ENCODE peak calls at places on chromosomes 3 and 15, in four cellular contexts. V is WTC11; T is endodermal cell; L is activated CD4-positive, CD25-positive, alpha-beta regulatory T cell treated with anti-CD3 and anti-CD28 coated beads, Interleukin-2, amount 50 U/mL, for 16 hours. A is an unnamed sample.

GRCh38 chr3:125433611-125434041 is 58.5 kb upstream of the ZNF148 start:
- DNase-seq in T (no peak), V (no peak), L (no peak), A (no peak)

GRCh38 chr3:42518800-42519567 is 16.5 kb downstream of the VIPR1 start:
- DNase-seq in V (peak; percentile 80), L (no peak), T (peak; percentile 87), A (no peak)

GRCh38 chr3:49362579-49362978 is 4.4 kb upstream of the GPX1 start:
- DNase-seq in L (no peak), T (no peak), V (no peak), A (no peak)

GRCh38 chr3:173380681-173381080 is 16.9 kb upstream of the NLGN1 start:
- DNase-seq in L (no peak), T (no peak), V (no peak), A (no peak)

GRCh38 chr3:97111237-97111636 is 296.8 kb downstream of the EPHA6 start:
- DNase-seq in V (no peak), T (no peak), L (no peak), A (no peak)

GRCh38 chr3:138921316-138922292 is 25.3 kb downstream of the FOXL2 start:
- DNase-seq in T (no peak), L (no peak), V (no peak), A (no peak)

GRCh38 chr15:27847775-27848710 is 251.1 kb downstream of the OCA2 start:
- DNase-seq in L (no peak), V (no peak), T (no peak), A (no peak)

GRCh38 chr3:35932995-35933394 is 293.7 kb downstream of the ARPP21 start:
- DNase-seq in V (no peak), T (no peak), L (no peak), A (no peak)

GRCh38 chr3:118817748-118818165 is 216.9 kb downstream of the IGSF11 start:
- DNase-seq in V (peak; percentile 54), L (no peak), T (peak; percentile 79), A (no peak)

GRCh38 chr3:142448424-142448823 is 587 bp upstream of the XRN1 start:
- DNase-seq in T (no peak), L (no peak), V (no peak), A (no peak)

GRCh38 chr15:35090104-35090807 is 5.2 kb upstream of the NANOGP8 start:
- DNase-seq in T (no peak), V (no peak), L (no peak), A (no peak)

GRCh38 chr3:13812039-13812438 is 67.8 kb downstream of the WNT7A start:
- DNase-seq in L (no peak), T (no peak), V (no peak), A (no peak)

GRCh38 chr3:160485931-160486330 is 36.3 kb upstream of the TRIM59 start:
- DNase-seq in T (no peak), V (no peak), L (no peak), A (no peak)

GRCh38 chr3:112740800-112741199 is 99.9 kb upstream of the CCDC80 start:
- DNase-seq in L (no peak), V (no peak), T (no peak), A (no peak)

GRCh38 chr3:52428151-52429005 is 16.5 kb downstream of the SEMA3G start:
- DNase-seq in V (peak; percentile 38), L (no peak), T (peak; percentile 75), A (no peak)

GRCh38 chr15:79901958-79902357 is 5.1 kb upstream of the MTHFS start:
- DNase-seq in T (no peak), V (no peak), L (no peak), A (peak; percentile 52)

GRCh38 chr3:108132727-108133373 is 42.0 kb upstream of the CD47 start:
- DNase-seq in V (no peak), L (no peak), T (no peak), A (no peak)

GRCh38 chr3:134681527-134681910 is 30.7 kb upstream of the KY start:
- DNase-seq in T (no peak), L (no peak), V (no peak), A (no peak)

GRCh38 chr15:77830041-77830440 is 197.3 kb upstream of the LINGO1 start:
- DNase-seq in L (no peak), T (peak; percentile 29), V (no peak), A (no peak)

GRCh38 chr15:42549052-42549491 is 434 bp downstream of the HAUS2 start:
- DNase-seq in L (no peak), T (no peak), V (no peak), A (no peak)

GRCh38 chr3:190865828-190866227 is 3.3 kb upstream of the GMNC start:
- DNase-seq in T (peak; percentile 57), V (no peak), L (no peak), A (no peak)

GRCh38 chr15:70411464-70411863 is 313.7 kb upstream of the TLE3 start:
- DNase-seq in V (no peak), T (no peak), L (no peak), A (no peak)

GRCh38 chr3:56923546-56924224 is 121.9 kb upstream of the ARHGEF3 start:
- DNase-seq in V (no peak), L (no peak), T (peak; percentile 52), A (no peak)

GRCh38 chr3:134437211-134437752 is 48.5 kb downstream of the ANAPC13 start:
- DNase-seq in V (no peak), L (no peak), T (no peak), A (no peak)

GRCh38 chr15:75727851-75728715 is 15.4 kb upstream of the CSPG4 start:
- DNase-seq in V (peak; percentile 76), L (peak; percentile 44), T (peak; percentile 89), A (no peak)

GRCh38 chr3:151553873-151554272 is 93.0 kb upstream of the IGSF10 start:
- DNase-seq in V (no peak), L (no peak), T (no peak), A (no peak)

GRCh38 chr15:29242466-29243242 is 27.0 kb downstream of the NSMCE3 start:
- DNase-seq in V (no peak), T (no peak), L (no peak), A (no peak)

GRCh38 chr15:27669641-27670040 is 429.5 kb downstream of the OCA2 start:
- DNase-seq in V (no peak), T (no peak), L (no peak), A (no peak)

GRCh38 chr3:107938128-107938527 is 152.7 kb downstream of the CD47 start:
- DNase-seq in V (peak; percentile 32), L (no peak), T (peak; percentile 74), A (no peak)

GRCh38 chr15:48641416-48641815 is 4.1 kb downstream of the FBN1 start:
- DNase-seq in L (no peak), V (no peak), T (no peak), A (no peak)

GRCh38 chr3:155325263-155325835 is 31.9 kb upstream of the STRIT1 start:
- DNase-seq in T (no peak), L (no peak), V (peak; percentile 32), A (no peak)

GRCh38 chr15:50315814-50316630 is 39.0 kb downstream of the GABPB1 start:
- DNase-seq in L (no peak), T (no peak), V (no peak), A (no peak)

GRCh38 chr15:88396382-88396781 is 70.8 kb downstream of the MRPL46 start:
- DNase-seq in V (no peak), T (no peak), L (no peak), A (no peak)

GRCh38 chr3:47601310-47601709 is 22.6 kb upstream of the CSPG5 start:
- DNase-seq in L (no peak), V (no peak), T (no peak), A (no peak)

GRCh38 chr15:75725719-75726607 is 13.3 kb upstream of the CSPG4 start:
- DNase-seq in L (no peak), T (no peak), V (no peak), A (no peak)

GRCh38 chr15:59303641-59304433 is 68.8 kb downstream of the MYO1E start:
- DNase-seq in L (no peak), V (no peak), T (peak; percentile 61), A (peak; percentile 48)

GRCh38 chr15:48896775-48897143 is 18.8 kb downstream of the EID1 start:
- DNase-seq in L (no peak), V (no peak), T (no peak), A (no peak)

A was measured in GM06990.